ENCODE peak calls at places on chromosomes 7 and 10, in four cellular contexts. N is CD8-positive, alpha-beta memory T cell; Q is astrocyte; H is left ventricle myocardium inferior. I is an unnamed sample.
A peak's percentile ranks its signal among the peaks of the same experiment; 100 is the strongest.

GRCh38 chr10:28676968-28677888 is at the start of gene BAMBI:
- DNase-seq in Q (peak; percentile 75), H (peak; percentile 93), N (peak; percentile 90), I (peak; percentile 53)

GRCh38 chr7:49931627-49932026 is 158.2 kb downstream of the VWC2 start:
- DNase-seq in N (no peak), H (no peak), Q (no peak), I (no peak)

GRCh38 chr10:23147035-23147434 is 45.1 kb upstream of the PTF1A start:
- DNase-seq in Q (no peak), H (no peak), N (no peak), I (no peak)

GRCh38 chr7:159067870-159068787 is 76.5 kb downstream of the VIPR2 start:
- DNase-seq in N (no peak), H (peak; percentile 87), Q (no peak), I (no peak)

GRCh38 chr7:155469311-155470185 is 11.6 kb downstream of the EN2 start:
- DNase-seq in H (no peak), N (no peak), Q (no peak), I (no peak)

GRCh38 chr7:150660939-150661613 is 24.4 kb upstream of the GIMAP2 start:
- DNase-seq in Q (no peak), H (no peak), N (no peak), I (no peak)

GRCh38 chr10:103661198-103661950 is 167.9 kb downstream of the NEURL1 start:
- DNase-seq in H (peak; percentile 84), Q (peak; percentile 81), N (peak; percentile 78), I (no peak)

GRCh38 chr7:116802784-116803183 is 59.6 kb upstream of the CAPZA2 start:
- DNase-seq in Q (peak; percentile 66), N (no peak), H (no peak), I (no peak)

GRCh38 chr10:70007116-70007820 is 45.4 kb upstream of the MACROH2A2 start:
- DNase-seq in Q (peak; percentile 45), N (no peak), H (no peak), I (no peak)

GRCh38 chr10:111303887-111304286 is 227.1 kb downstream of the ADRA2A start:
- DNase-seq in N (no peak), H (no peak), Q (no peak), I (no peak)

GRCh38 chr7:139730746-139731612 is 46.8 kb downstream of the HIPK2 start:
- DNase-seq in N (no peak), H (peak; percentile 80), Q (peak; percentile 76), I (no peak)

GRCh38 chr10:132342553-132342952 is 10.6 kb downstream of the LRRC27 start:
- DNase-seq in Q (no peak), H (no peak), N (no peak), I (no peak)

GRCh38 chr7:123675092-123675473 is 19.4 kb downstream of the LMOD2 start:
- DNase-seq in Q (peak; percentile 61), H (no peak), N (no peak), I (no peak)

GRCh38 chr7:132580277-132580676 is 4.0 kb upstream of the PLXNA4 start:
- DNase-seq in Q (peak; percentile 14), H (no peak), N (no peak), I (no peak)

GRCh38 chr7:1320616-1321289 is 88.1 kb downstream of the UNCX start:
- DNase-seq in N (no peak), Q (no peak), H (no peak), I (no peak)

GRCh38 chr7:1123721-1124120 is 35.8 kb downstream of the GPER1 start:
- DNase-seq in N (peak; percentile 20), H (peak; percentile 87), Q (peak; percentile 73), I (peak; percentile 78)

GRCh38 chr10:110010076-110011069 is 2.6 kb downstream of the ADD3 start:
- DNase-seq in Q (no peak), N (peak; percentile 72), H (no peak), I (no peak)

GRCh38 chr10:60798031-60798430 is 19.8 kb downstream of the CDK1 start:
- DNase-seq in Q (no peak), H (no peak), N (no peak), I (no peak)

GRCh38 chr10:118812393-118812740 is 57.6 kb upstream of the CACUL1 start:
- DNase-seq in Q (no peak), H (no peak), N (no peak), I (peak; percentile 64)

GRCh38 chr7:74199551-74200355 is 10.1 kb upstream of the LAT2 start:
- DNase-seq in H (no peak), N (no peak), Q (peak; percentile 60), I (no peak)

GRCh38 chr7:68224041-68224534 is 1227.5 kb downstream of the TYW1 start:
- DNase-seq in N (no peak), Q (no peak), H (no peak), I (peak; percentile 78)

GRCh38 chr10:110717830-110718595 is 73.9 kb downstream of the RBM20 start:
- DNase-seq in N (no peak), H (peak; percentile 52), Q (no peak), I (no peak)

GRCh38 chr7:74718336-74718735 is 55.5 kb upstream of the NCF1 start:
- DNase-seq in N (no peak), H (no peak), Q (peak; percentile 4), I (no peak)

GRCh38 chr7:2117681-2118045 is 115.1 kb downstream of the MAD1L1 start:
- DNase-seq in N (no peak), H (no peak), Q (no peak), I (no peak)

GRCh38 chr7:48255046-48255445 is 83.8 kb downstream of the ABCA13 start:
- DNase-seq in N (no peak), H (no peak), Q (peak; percentile 90), I (no peak)

GRCh38 chr10:97278491-97278989 is 13.9 kb downstream of the ARHGAP19 start:
- DNase-seq in N (no peak), H (no peak), Q (peak; percentile 82), I (no peak)

GRCh38 chr10:116430288-116430687 is 2.6 kb downstream of the PNLIPRP3 start:
- DNase-seq in N (no peak), Q (no peak), H (no peak), I (no peak)

GRCh38 chr10:19815478-19816419 is 483 bp upstream of the PLXDC2 start:
- DNase-seq in Q (peak; percentile 83), H (peak; percentile 79), N (no peak), I (peak; percentile 62)

GRCh38 chr10:6470894-6471618 is 109.0 kb downstream of the PRKCQ start:
- DNase-seq in H (no peak), N (no peak), Q (no peak), I (no peak)

GRCh38 chr10:132308588-132309451 is 1.1 kb upstream of the STK32C start:
- DNase-seq in N (no peak), H (no peak), Q (no peak), I (no peak)

GRCh38 chr7:88226886-88227516 is 7.2 kb upstream of the SRI start:
- DNase-seq in Q (peak; percentile 64), N (no peak), H (no peak), I (no peak)
- H3K27ac ChIP-seq in Q (no peak overlapping the region), N (no peak overlapping the region), H (no peak overlapping the region), I (no peak overlapping the region)

GRCh38 chr7:119281181-119281846 is 991.7 kb upstream of the KCND2 start:
- DNase-seq in Q (no peak), N (no peak), H (no peak), I (no peak)
- H3K27ac ChIP-seq in Q (no peak overlapping the region), N (no peak overlapping the region), H (no peak overlapping the region), I (no peak overlapping the region)

GRCh38 chr10:14750900-14751575 is 23.7 kb downstream of the FAM107B start:
- DNase-seq in Q (no peak), H (peak; percentile 34), N (no peak), I (no peak)
- H3K27ac ChIP-seq in Q (no peak overlapping the region), H (peak overlapping the region; percentile 85), N (no peak overlapping the region), I (no peak overlapping the region)

GRCh38 chr10:86225098-86225782 is 141.4 kb downstream of the GRID1 start:
- DNase-seq in N (no peak), Q (peak; percentile 92), H (no peak), I (no peak)

GRCh38 chr10:86226801-86227201 is 139.8 kb downstream of the GRID1 start:
- DNase-seq in H (no peak), Q (no peak), N (no peak), I (no peak)

GRCh38 chr10:86227501-86228258 is 138.9 kb downstream of the GRID1 start:
- DNase-seq in H (no peak), N (no peak), Q (no peak), I (no peak)

GRCh38 chr10:86224354-86225097 is 142.1 kb downstream of the GRID1 start:
- DNase-seq in N (no peak), Q (no peak), H (no peak), I (no peak)

GRCh38 chr10:86226016-86226415 is 140.6 kb downstream of the GRID1 start:
- DNase-seq in Q (no peak), H (no peak), N (no peak), I (no peak)
- H3K27ac ChIP-seq in Q (no peak overlapping the region), H (no peak overlapping the region), N (no peak overlapping the region), I (no peak overlapping the region)

GRCh38 chr7:14501436-14501835 is 401.1 kb downstream of the DGKB start:
- DNase-seq in Q (no peak), H (no peak), N (no peak), I (no peak)

DNA sequence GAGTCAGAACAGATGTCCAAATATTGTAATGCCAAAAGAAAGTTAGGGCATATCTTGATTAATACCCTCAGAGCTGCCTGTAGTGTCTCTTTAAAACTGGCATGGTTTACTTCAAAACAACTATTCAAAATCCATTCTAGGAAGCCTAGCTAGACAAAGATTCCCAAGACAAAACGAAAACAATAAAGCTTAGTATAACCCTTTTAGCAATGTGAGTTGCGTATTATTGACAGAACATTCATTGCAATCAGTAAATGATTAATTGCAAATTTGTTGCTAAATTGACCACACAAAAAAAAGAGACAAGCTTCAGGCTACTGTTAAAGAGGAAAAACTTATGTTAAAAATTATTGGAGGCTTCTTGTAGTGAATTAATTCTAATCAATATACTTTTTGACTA is 406.9 kb downstream of the DGKB start:
- DNase-seq in Q (no peak), H (no peak), N (no peak), I (no peak)
- H3K27ac ChIP-seq in Q (no peak overlapping the region), H (no peak overlapping the region), N (no peak overlapping the region), I (no peak overlapping the region)

I was measured in caudate nucleus.